ENCODE peak calls at places on chromosomes 2 and 18, in nine cellular contexts. F is fibroblast of mammary gland; H is heart right ventricle; C is glutamatergic neuron; Y is tibial nerve; E is NCI-H1092 treated with DMSO at 0.1 percent for 48 hours; B is stimulated activated naive CD8-positive, alpha-beta T cell treated with anti-CD3 and anti-CD28 coated beads, Interleukin-15, amount 100 ng/mL, for 72 hours; K is astrocyte; A is activated naive CD4-positive, alpha-beta T cell treated with anti-CD3 and anti-CD28 coated beads for 36 hours. M is an unnamed sample.

GRCh38 chr2:25697559-25698341 is 24.4 kb upstream of the DTNB start:
- DNase-seq in A (no peak), H (no peak), K (no peak), E (peak; percentile 24), F (no peak), B (no peak), Y (no peak), C (peak; percentile 23), M (no peak)

GRCh38 chr2:74921236-74921736 is 37.2 kb upstream of the POLE4 start:
- DNase-seq in E (no peak), K (no peak), H (no peak), C (no peak), A (no peak), B (no peak), Y (no peak), F (no peak), M (peak; percentile 38)

GRCh38 chr2:20617081-20617575 is 33.8 kb downstream of the HS1BP3 start:
- DNase-seq in B (no peak), C (peak; percentile 22), Y (peak; percentile 41), K (no peak), A (no peak), H (peak; percentile 93), F (peak; percentile 62), E (peak; percentile 8), M (no peak)

GRCh38 chr2:205806126-205806905 is 124.0 kb downstream of the NRP2 start:
- DNase-seq in Y (no peak), H (no peak), E (no peak), F (no peak), B (no peak), A (no peak), K (no peak), C (no peak), M (no peak)

GRCh38 chr2:202096736-202097135 is 23.7 kb downstream of the KIAA2012 start:
- DNase-seq in E (no peak), F (peak; percentile 84), Y (no peak), C (no peak), B (no peak), A (no peak), H (no peak), K (no peak), M (peak; percentile 88)

GRCh38 chr18:55629136-55629535 is 41.1 kb upstream of the TCF4 start:
- DNase-seq in F (no peak), C (no peak), H (no peak), B (no peak), A (no peak), E (no peak), Y (no peak), K (no peak), M (no peak)

GRCh38 chr2:108575132-108575966 is 41.1 kb downstream of the LIMS1 start:
- DNase-seq in K (peak; percentile 93), C (no peak), E (no peak), Y (no peak), B (no peak), H (no peak), F (peak; percentile 81), A (no peak), M (peak; percentile 86)

GRCh38 chr2:164694275-164694695 is 73.0 kb upstream of the GRB14 start:
- DNase-seq in E (no peak), A (no peak), F (no peak), K (no peak), H (no peak), B (no peak), C (no peak), Y (no peak), M (no peak)

GRCh38 chr2:2550856-2551255 is 219.8 kb upstream of the MYT1L start:
- DNase-seq in C (no peak), Y (no peak), B (no peak), A (no peak), H (no peak), E (no peak), K (no peak), F (no peak), M (no peak)

GRCh38 chr18:45566025-45566740 is 49.1 kb upstream of the SLC14A2 start:
- DNase-seq in Y (no peak), F (peak; percentile 96), H (peak; percentile 34), K (peak; percentile 97), C (no peak), B (no peak), E (no peak), A (no peak), M (peak; percentile 38)

GRCh38 chr2:219453691-219454131 is 19.1 kb downstream of the SPEG start:
- DNase-seq in K (peak; percentile 93), A (no peak), Y (no peak), B (no peak), E (peak; percentile 85), H (peak; percentile 87), F (peak; percentile 81), C (no peak), M (peak; percentile 65)

GRCh38 chr2:152542995-152543481 is 174.2 kb downstream of the PRPF40A start:
- DNase-seq in C (no peak), E (no peak), Y (no peak), K (peak; percentile 99), F (peak; percentile 97), B (no peak), H (no peak), A (no peak), M (peak; percentile 98)

GRCh38 chr2:240962371-240963064 is 35.9 kb upstream of the SNED1 start:
- DNase-seq in B (no peak), E (no peak), Y (peak; percentile 51), F (peak; percentile 66), A (peak; percentile 3), C (peak; percentile 27), K (no peak), H (peak; percentile 44), M (no peak)